ENCODE peak calls at places on chromosomes 7 and 10, in eight cellular contexts. One of them, this sample, is unnamed.

GRCh38 chr10:98030093-98030821 is at the start of gene CRTAC1:
- DNase-seq in stimulated activated CD8-positive, alpha-beta memory T cell treated with anti-CD3 and anti-CD28 coated beads, Interleukin-12 subunit alpha, Interleukin-12 subunit beta, amount 100 ng/mL, for 4 hours: no peak
- DNase-seq in cerebellum: peak; percentile 95
- DNase-seq in osteocyte: no peak
- DNase-seq in AG09309: no peak
- DNase-seq in bronchial epithelial cell: no peak
- DNase-seq in NCI-H774: no peak
- DNase-seq in KBM-7: peak; percentile 20
- DNase-seq in this sample: peak; percentile 92

GRCh38 chr10:25175527-25176420 is 973 bp downstream of the GPR158 start:
- DNase-seq in cerebellum: peak; percentile 26
- DNase-seq in KBM-7: no peak
- DNase-seq in osteocyte: no peak
- DNase-seq in bronchial epithelial cell: no peak
- DNase-seq in NCI-H774: peak; percentile 19
- DNase-seq in stimulated activated CD8-positive, alpha-beta memory T cell treated with anti-CD3 and anti-CD28 coated beads, Interleukin-12 subunit alpha, Interleukin-12 subunit beta, amount 100 ng/mL, for 4 hours: no peak
- DNase-seq in AG09309: no peak
- DNase-seq in this sample: peak; percentile 66

GRCh38 chr10:43892062-43892765 is 243.5 kb upstream of the ZNF32 start:
- DNase-seq in AG09309: no peak
- DNase-seq in stimulated activated CD8-positive, alpha-beta memory T cell treated with anti-CD3 and anti-CD28 coated beads, Interleukin-12 subunit alpha, Interleukin-12 subunit beta, amount 100 ng/mL, for 4 hours: no peak
- DNase-seq in cerebellum: no peak
- DNase-seq in KBM-7: no peak
- DNase-seq in osteocyte: no peak
- DNase-seq in bronchial epithelial cell: no peak
- DNase-seq in NCI-H774: no peak
- DNase-seq in this sample: no peak

GRCh38 chr7:42319631-42320030 is 82.6 kb upstream of the GLI3 start:
- DNase-seq in KBM-7: no peak
- DNase-seq in osteocyte: no peak
- DNase-seq in cerebellum: no peak
- DNase-seq in bronchial epithelial cell: no peak
- DNase-seq in NCI-H774: no peak
- DNase-seq in AG09309: no peak
- DNase-seq in stimulated activated CD8-positive, alpha-beta memory T cell treated with anti-CD3 and anti-CD28 coated beads, Interleukin-12 subunit alpha, Interleukin-12 subunit beta, amount 100 ng/mL, for 4 hours: no peak
- DNase-seq in this sample: no peak

GRCh38 chr7:41537024-41537423 is 165.9 kb downstream of the INHBA start:
- DNase-seq in bronchial epithelial cell: no peak
- DNase-seq in cerebellum: no peak
- DNase-seq in KBM-7: no peak
- DNase-seq in NCI-H774: no peak
- DNase-seq in osteocyte: no peak
- DNase-seq in stimulated activated CD8-positive, alpha-beta memory T cell treated with anti-CD3 and anti-CD28 coated beads, Interleukin-12 subunit alpha, Interleukin-12 subunit beta, amount 100 ng/mL, for 4 hours: no peak
- DNase-seq in AG09309: no peak
- DNase-seq in this sample: no peak

GRCh38 chr7:101108330-101108857 is 18.5 kb upstream of the SERPINE1 start:
- DNase-seq in AG09309: no peak
- DNase-seq in cerebellum: no peak
- DNase-seq in NCI-H774: peak; percentile 5
- DNase-seq in stimulated activated CD8-positive, alpha-beta memory T cell treated with anti-CD3 and anti-CD28 coated beads, Interleukin-12 subunit alpha, Interleukin-12 subunit beta, amount 100 ng/mL, for 4 hours: no peak
- DNase-seq in osteocyte: no peak
- DNase-seq in KBM-7: peak; percentile 78
- DNase-seq in bronchial epithelial cell: no peak
- DNase-seq in this sample: no peak

GRCh38 chr7:140640727-140641531 is at the start of gene DENND2A:
- DNase-seq in AG09309: no peak
- DNase-seq in osteocyte: peak; percentile 92
- DNase-seq in NCI-H774: peak; percentile 42
- DNase-seq in KBM-7: peak; percentile 16
- DNase-seq in cerebellum: peak; percentile 73
- DNase-seq in bronchial epithelial cell: no peak
- DNase-seq in stimulated activated CD8-positive, alpha-beta memory T cell treated with anti-CD3 and anti-CD28 coated beads, Interleukin-12 subunit alpha, Interleukin-12 subunit beta, amount 100 ng/mL, for 4 hours: no peak
- DNase-seq in this sample: peak; percentile 75

GRCh38 chr7:17408904-17409290 is 110.4 kb downstream of the AHR start:
- DNase-seq in osteocyte: no peak
- DNase-seq in stimulated activated CD8-positive, alpha-beta memory T cell treated with anti-CD3 and anti-CD28 coated beads, Interleukin-12 subunit alpha, Interleukin-12 subunit beta, amount 100 ng/mL, for 4 hours: no peak
- DNase-seq in cerebellum: no peak
- DNase-seq in KBM-7: no peak
- DNase-seq in bronchial epithelial cell: no peak
- DNase-seq in NCI-H774: no peak
- DNase-seq in AG09309: no peak
- DNase-seq in this sample: no peak

GRCh38 chr7:133081119-133081604 is 728 bp downstream of the CHCHD3 start:
- DNase-seq in KBM-7: peak; percentile 31
- DNase-seq in cerebellum: no peak
- DNase-seq in AG09309: no peak
- DNase-seq in osteocyte: no peak
- DNase-seq in stimulated activated CD8-positive, alpha-beta memory T cell treated with anti-CD3 and anti-CD28 coated beads, Interleukin-12 subunit alpha, Interleukin-12 subunit beta, amount 100 ng/mL, for 4 hours: no peak
- DNase-seq in bronchial epithelial cell: no peak
- DNase-seq in NCI-H774: no peak
- DNase-seq in this sample: no peak

GRCh38 chr7:116782177-116782711 is 80.1 kb upstream of the CAPZA2 start:
- DNase-seq in osteocyte: no peak
- DNase-seq in AG09309: peak; percentile 42
- DNase-seq in NCI-H774: no peak
- DNase-seq in cerebellum: no peak
- DNase-seq in stimulated activated CD8-positive, alpha-beta memory T cell treated with anti-CD3 and anti-CD28 coated beads, Interleukin-12 subunit alpha, Interleukin-12 subunit beta, amount 100 ng/mL, for 4 hours: no peak
- DNase-seq in KBM-7: no peak
- DNase-seq in bronchial epithelial cell: peak; percentile 87
- DNase-seq in this sample: no peak